ENCODE peak calls at places on chromosomes 5 and 9, in six cellular contexts. O, R, B, V, E and P are unnamed samples.

GRCh38 chr9:96612105-96612965 is 7.3 kb downstream of the CDC14B start:
- DNase-seq in O (peak; percentile 67), R (no peak), B (no peak), V (peak; percentile 85), E (no peak), P (no peak)

GRCh38 chr5:74624009-74624408 is 16.5 kb downstream of the ENC1 start:
- DNase-seq in O (no peak), R (no peak), B (no peak), V (no peak), E (no peak), P (no peak)

GRCh38 chr5:108753877-108754276 is 6.2 kb downstream of the FER start:
- DNase-seq in O (no peak), R (no peak), B (no peak), V (peak; percentile 82), E (no peak), P (no peak)

GRCh38 chr5:122921826-122922225 is 76.4 kb downstream of the SNX24 start:
- DNase-seq in O (no peak), R (no peak), B (no peak), V (peak; percentile 10), E (no peak), P (no peak)

GRCh38 chr9:101064206-101064605 is 35.7 kb downstream of the PLPPR1 start:
- DNase-seq in O (no peak), R (no peak), B (no peak), V (no peak), E (no peak), P (no peak)

GRCh38 chr5:64958757-64959391 is 190.1 kb downstream of the CWC27 start:
- DNase-seq in O (no peak), R (no peak), B (peak; percentile 10), V (peak; percentile 49), E (no peak), P (no peak)

GRCh38 chr5:140295414-140295813 is 7.5 kb downstream of the PFDN1 start:
- DNase-seq in O (peak; percentile 37), R (no peak), B (no peak), V (peak; percentile 99), E (no peak), P (no peak)

GRCh38 chr9:86645303-86645702 is 291.1 kb upstream of the TUT7 start:
- DNase-seq in O (no peak), R (no peak), B (no peak), V (no peak), E (no peak), P (no peak)

GRCh38 chr5:61332891-61333350 is 863 bp downstream of the ZSWIM6 start:
- DNase-seq in O (peak; percentile 50), R (peak; percentile 53), B (peak; percentile 56), V (peak; percentile 73), E (peak; percentile 37), P (no peak)

GRCh38 chr9:92378825-92379535 is 25.4 kb downstream of the OGN start:
- DNase-seq in O (no peak), R (no peak), B (no peak), V (peak; percentile 14), E (no peak), P (no peak)

GRCh38 chr5:157657516-157657915 is 5.3 kb upstream of the SOX30 start:
- DNase-seq in O (no peak), R (no peak), B (no peak), V (no peak), E (no peak), P (no peak)

GRCh38 chr9:33106827-33107621 is 30.6 kb upstream of the SMU1 start:
- DNase-seq in O (peak; percentile 45), R (no peak), B (no peak), V (peak; percentile 91), E (no peak), P (no peak)

GRCh38 chr5:36881304-36881703 is 4.7 kb downstream of the NIPBL start:
- DNase-seq in O (no peak), R (no peak), B (no peak), V (no peak), E (no peak), P (no peak)

GRCh38 chr5:91283899-91284298 is 99.2 kb downstream of the ARRDC3 start:
- DNase-seq in O (no peak), R (no peak), B (no peak), V (peak; percentile 56), E (no peak), P (no peak)

GRCh38 chr9:34572092-34572491 is 17.4 kb downstream of the CNTFR start:
- DNase-seq in O (no peak), R (no peak), B (no peak), V (no peak), E (no peak), P (no peak)